ENCODE peak calls at places on chromosomes 11 and 22, in six cellular contexts. Z, K, O, W, Q and V are unnamed samples.
A peak's percentile ranks its signal among the peaks of the same experiment; 100 is the strongest.

GRCh38 chr22:36548606-36549005 is 19.6 kb upstream of the EIF3D start:
- DNase-seq in Z (no peak), K (no peak), O (no peak), W (no peak), Q (no peak), V (no peak)

GRCh38 chr22:24471570-24471969 is 23.6 kb upstream of the UPB1 start:
- DNase-seq in Z (no peak), K (no peak), O (no peak), W (no peak), Q (no peak), V (peak; percentile 92)

GRCh38 chr11:12042215-12042676 is 33.8 kb upstream of the DKK3 start:
- DNase-seq in Z (no peak), K (peak; percentile 63), O (peak; percentile 54), W (no peak), Q (no peak), V (peak; percentile 99)

GRCh38 chr11:107722671-107723070 is 10.8 kb upstream of the SLN start:
- DNase-seq in Z (no peak), K (no peak), O (no peak), W (no peak), Q (no peak), V (no peak)

GRCh38 chr11:8219257-8220021 is 44.2 kb downstream of the LMO1 start:
- DNase-seq in Z (no peak), K (peak; percentile 70), O (peak; percentile 39), W (peak; percentile 51), Q (no peak), V (peak; percentile 55)

GRCh38 chr11:102831709-102832492 is 11.5 kb downstream of the MMP3 start:
- DNase-seq in Z (no peak), K (no peak), O (peak; percentile 5), W (no peak), Q (no peak), V (no peak)

GRCh38 chr11:130527648-130528300 is 79.3 kb downstream of the ADAMTS15 start:
- DNase-seq in Z (no peak), K (no peak), O (no peak), W (no peak), Q (no peak), V (peak; percentile 60)

GRCh38 chr11:114562166-114562916 is 2.7 kb upstream of the NXPE1 start:
- DNase-seq in Z (no peak), K (no peak), O (no peak), W (no peak), Q (no peak), V (peak; percentile 59)

GRCh38 chr11:126345759-126346585 is 9.5 kb upstream of the ST3GAL4 start:
- DNase-seq in Z (no peak), K (no peak), O (no peak), W (peak; percentile 88), Q (no peak), V (peak; percentile 75)

GRCh38 chr22:24894998-24895397 is 51.5 kb downstream of the LHFPL7 start:
- DNase-seq in Z (no peak), K (peak; percentile 72), O (peak; percentile 61), W (no peak), Q (no peak), V (no peak)

GRCh38 chr11:109644158-109644557 is 222.2 kb downstream of the C11orf87 start:
- DNase-seq in Z (no peak), K (no peak), O (no peak), W (no peak), Q (no peak), V (no peak)

GRCh38 chr11:12216100-12216499 is 105.7 kb downstream of the MICAL2 start:
- DNase-seq in Z (no peak), K (no peak), O (no peak), W (no peak), Q (no peak), V (no peak)

GRCh38 chr11:128420943-128421342 is 166.4 kb downstream of the ETS1 start:
- DNase-seq in Z (no peak), K (no peak), O (no peak), W (no peak), Q (no peak), V (peak; percentile 99)

GRCh38 chr22:35315141-35315854 is 15.6 kb downstream of the TOM1 start:
- DNase-seq in Z (no peak), K (no peak), O (no peak), W (no peak), Q (no peak), V (no peak)

GRCh38 chr11:62147545-62147944 is 23.7 kb downstream of the INCENP start:
- DNase-seq in Z (no peak), K (no peak), O (no peak), W (no peak), Q (no peak), V (no peak)

GRCh38 chr22:36016656-36017055 is 12.0 kb downstream of the RBFOX2 start:
- DNase-seq in Z (no peak), K (no peak), O (no peak), W (no peak), Q (no peak), V (no peak)

GRCh38 chr11:73972187-73972586 is 10.5 kb downstream of the UCP2 start:
- DNase-seq in Z (no peak), K (no peak), O (no peak), W (no peak), Q (no peak), V (no peak)

GRCh38 chr11:113351061-113351460 is 36.5 kb upstream of the ANKK1 start:
- DNase-seq in Z (no peak), K (no peak), O (no peak), W (no peak), Q (no peak), V (no peak)

GRCh38 chr22:19223110-19223509 is 44.6 kb upstream of the SLC25A1 start:
- DNase-seq in Z (no peak), K (no peak), O (no peak), W (no peak), Q (no peak), V (no peak)

GRCh38 chr11:94664336-94664735 is 97.2 kb downstream of the PIWIL4 start:
- DNase-seq in Z (no peak), K (peak; percentile 5), O (no peak), W (no peak), Q (no peak), V (no peak)

GRCh38 chr11:71568707-71569349 is 3.5 kb downstream of the KRTAP5-10 start:
- DNase-seq in Z (no peak), K (no peak), O (no peak), W (no peak), Q (no peak), V (no peak)

GRCh38 chr11:61888043-61888442 is 3.3 kb downstream of the FADS3 start:
- DNase-seq in Z (no peak), K (peak; percentile 70), O (no peak), W (no peak), Q (no peak), V (peak; percentile 90)

GRCh38 chr11:12066799-12067508 is 43.4 kb upstream of the MICAL2 start:
- DNase-seq in Z (no peak), K (peak; percentile 93), O (peak; percentile 50), W (no peak), Q (no peak), V (peak; percentile 56)

GRCh38 chr22:31081963-31082605 is 966 bp downstream of the SMTN start:
- DNase-seq in Z (no peak), K (no peak), O (no peak), W (no peak), Q (no peak), V (peak; percentile 62)

GRCh38 chr11:78943841-78944240 is 369.2 kb upstream of the NARS2 start:
- DNase-seq in Z (no peak), K (no peak), O (no peak), W (peak; percentile 62), Q (no peak), V (no peak)

GRCh38 chr11:30724274-30724673 is 138.1 kb upstream of the MPPED2 start:
- DNase-seq in Z (no peak), K (no peak), O (no peak), W (no peak), Q (no peak), V (no peak)

GRCh38 chr11:30730011-30730410 is 143.9 kb upstream of the MPPED2 start:
- DNase-seq in Z (no peak), K (no peak), O (no peak), W (no peak), Q (no peak), V (no peak)

GRCh38 chr11:30729187-30729713 is 143.1 kb upstream of the MPPED2 start:
- DNase-seq in Z (no peak), K (no peak), O (no peak), W (no peak), Q (no peak), V (no peak)

DNA sequence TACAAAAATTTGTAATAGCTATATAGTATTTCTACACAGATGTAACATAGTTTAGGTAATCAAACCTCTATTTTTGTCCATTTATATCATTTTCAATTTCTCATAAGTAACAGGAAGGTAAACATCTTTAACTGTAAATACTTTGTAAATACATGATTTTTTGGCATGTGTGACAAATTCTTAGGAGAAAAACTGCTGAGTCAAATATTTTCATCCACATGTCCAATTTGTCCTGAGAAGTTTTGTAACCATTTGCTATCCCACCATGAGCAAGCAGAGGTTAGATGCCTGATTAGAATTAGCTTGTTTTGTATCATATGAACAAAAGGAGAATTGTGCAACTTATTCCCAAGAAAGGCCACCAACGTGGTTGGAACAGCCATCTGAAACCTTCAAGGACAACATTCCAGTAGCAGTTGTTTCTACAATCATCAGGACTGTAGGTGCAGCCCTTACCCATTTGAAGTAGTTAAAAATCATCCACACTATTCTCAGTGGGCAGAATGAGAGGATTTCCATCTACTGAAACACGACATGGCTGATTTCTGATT is 139.6 kb upstream of the MPPED2 start:
- DNase-seq in Z (no peak), K (no peak), O (no peak), W (no peak), Q (no peak), V (no peak)
- TF ChIP-seq RAD21 in Z (no peak), K (no peak), O (no peak), W (no peak), Q (no peak), V (no peak)

DNA sequence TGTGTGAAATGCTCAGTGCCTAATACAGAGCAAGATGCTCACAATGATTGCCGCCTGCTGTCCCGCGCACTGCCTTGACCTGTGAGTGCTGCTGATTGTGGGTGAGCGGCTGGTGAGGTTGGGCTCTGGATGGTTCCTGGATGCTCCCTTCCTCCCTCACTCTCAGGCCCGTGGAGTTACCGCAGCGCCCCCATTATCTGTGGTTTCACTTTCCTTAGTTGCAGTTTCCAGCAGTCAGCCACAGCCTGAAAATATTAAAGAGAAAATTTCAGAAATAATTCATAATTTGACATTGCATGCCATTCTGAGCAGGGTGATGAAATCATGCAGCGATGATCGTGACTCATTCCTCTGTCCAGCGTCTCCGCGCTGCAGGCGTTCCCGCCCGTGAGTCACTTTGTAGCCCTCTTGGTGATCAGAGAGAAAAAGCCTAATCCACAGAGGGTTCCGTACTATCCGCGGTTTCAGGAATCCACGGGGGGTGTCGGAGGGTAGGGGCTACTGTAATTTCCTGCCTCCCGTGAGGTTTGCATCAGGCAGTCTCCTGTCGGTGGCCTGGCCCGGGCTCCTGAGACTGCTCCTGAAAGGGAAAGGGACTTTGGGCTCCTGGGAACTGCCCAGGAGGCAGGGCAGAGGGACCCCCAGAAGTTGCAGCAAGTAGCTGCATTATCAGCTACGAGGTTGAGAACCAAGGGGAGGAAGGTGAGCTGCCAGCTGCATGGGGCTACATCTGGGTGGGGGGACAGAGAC is 10.6 kb downstream of the RPL3 start:
- DNase-seq in Z (no peak), K (peak; percentile 78), O (no peak), W (no peak), Q (no peak), V (peak; percentile 96)
- TF ChIP-seq RFX5 in Z (no peak), K (no peak), O (no peak), W (no peak), Q (no peak), V (no peak)

GRCh38 chr11:63613517-63614135 is 607 bp downstream of the PLAAT3 start:
- DNase-seq in Z (no peak), K (peak; percentile 42), O (no peak), W (no peak), Q (peak; percentile 39), V (no peak)
- TF ChIP-seq CEBPB in Z (no peak), K (no peak), O (no peak), W (no peak), Q (no peak), V (no peak)

GRCh38 chr11:46604796-46605195 is 11.0 kb upstream of the AMBRA1 start:
- DNase-seq in Z (no peak), K (no peak), O (no peak), W (no peak), Q (no peak), V (no peak)
- TF ChIP-seq RAD21 in Z (no peak), K (no peak), O (no peak), W (no peak), Q (no peak), V (no peak)